ENCODE peak calls at places on chromosome 16, in five cellular contexts. One of them, this sample, is unnamed.

GRCh38 chr16:53414381-53414780 is 19.9 kb upstream of the RBL2 start:
- DNase-seq in testis: no peak
- DNase-seq in stomach: no peak
- DNase-seq in cardiac muscle cell: no peak
- DNase-seq in nephron progenitor cell: no peak
- DNase-seq in this sample: no peak

GRCh38 chr16:64590516-64590915 is 531.3 kb downstream of the CDH11 start:
- DNase-seq in testis: no peak
- DNase-seq in nephron progenitor cell: no peak
- DNase-seq in cardiac muscle cell: no peak
- DNase-seq in stomach: no peak
- DNase-seq in this sample: no peak

GRCh38 chr16:14070555-14070876 is 603 bp upstream of the MRTFB start:
- DNase-seq in cardiac muscle cell: no peak
- DNase-seq in stomach: no peak
- DNase-seq in testis: no peak
- DNase-seq in nephron progenitor cell: no peak
- DNase-seq in this sample: no peak

GRCh38 chr16:84700518-84701277 is 898 bp downstream of the USP10 start:
- DNase-seq in stomach: no peak
- DNase-seq in nephron progenitor cell: no peak
- DNase-seq in testis: peak
- DNase-seq in cardiac muscle cell: peak
- DNase-seq in this sample: no peak

GRCh38 chr16:24511174-24511573 is 28.2 kb upstream of the RBBP6 start:
- DNase-seq in cardiac muscle cell: no peak
- DNase-seq in testis: no peak
- DNase-seq in nephron progenitor cell: no peak
- DNase-seq in stomach: no peak
- DNase-seq in this sample: no peak

GRCh38 chr16:84357191-84357651 is 11.1 kb upstream of the ATP2C2 start:
- DNase-seq in cardiac muscle cell: no peak
- DNase-seq in nephron progenitor cell: no peak
- DNase-seq in stomach: no peak
- DNase-seq in testis: no peak
- DNase-seq in this sample: peak

GRCh38 chr16:75589301-75589700 is 23.1 kb downstream of the GABARAPL2 start:
- DNase-seq in nephron progenitor cell: no peak
- DNase-seq in testis: no peak
- DNase-seq in cardiac muscle cell: no peak
- DNase-seq in stomach: no peak
- DNase-seq in this sample: no peak

GRCh38 chr16:74999683-75000480 is 1.1 kb downstream of the ZNRF1 start:
- DNase-seq in cardiac muscle cell: peak
- DNase-seq in testis: peak
- DNase-seq in nephron progenitor cell: peak
- DNase-seq in stomach: peak
- DNase-seq in this sample: peak

GRCh38 chr16:49342336-49343265 is 31.0 kb upstream of the C16orf78 start:
- DNase-seq in stomach: no peak
- DNase-seq in cardiac muscle cell: no peak
- DNase-seq in testis: no peak
- DNase-seq in nephron progenitor cell: no peak
- DNase-seq in this sample: no peak

GRCh38 chr16:62068747-62069146 is 32.5 kb upstream of the CDH8 start:
- DNase-seq in stomach: no peak
- DNase-seq in nephron progenitor cell: no peak
- DNase-seq in testis: peak
- DNase-seq in cardiac muscle cell: no peak
- DNase-seq in this sample: no peak

GRCh38 chr16:73015612-73016487 is 32.1 kb downstream of the ZFHX3 start:
- DNase-seq in stomach: peak
- DNase-seq in nephron progenitor cell: no peak
- DNase-seq in cardiac muscle cell: no peak
- DNase-seq in testis: no peak
- DNase-seq in this sample: no peak

GRCh38 chr16:21991621-21992020 is 9.3 kb downstream of the PDZD9 start:
- DNase-seq in stomach: no peak
- DNase-seq in cardiac muscle cell: no peak
- DNase-seq in nephron progenitor cell: no peak
- DNase-seq in testis: no peak
- DNase-seq in this sample: no peak
- TF ChIP-seq CTCF in stomach: no peak
- TF ChIP-seq CTCF in cardiac muscle cell: no peak
- TF ChIP-seq CTCF in nephron progenitor cell: no peak
- TF ChIP-seq CTCF in testis: no peak
- TF ChIP-seq CTCF in this sample: no peak

GRCh38 chr16:88628512-88628974 is 9.8 kb upstream of the IL17C start:
- DNase-seq in cardiac muscle cell: peak
- DNase-seq in nephron progenitor cell: peak
- DNase-seq in testis: peak
- DNase-seq in stomach: no peak
- DNase-seq in this sample: no peak
- TF ChIP-seq CTCF in cardiac muscle cell: peak
- TF ChIP-seq CTCF in nephron progenitor cell: peak
- TF ChIP-seq CTCF in testis: no peak
- TF ChIP-seq CTCF in stomach: no peak
- TF ChIP-seq CTCF in this sample: peak

DNA sequence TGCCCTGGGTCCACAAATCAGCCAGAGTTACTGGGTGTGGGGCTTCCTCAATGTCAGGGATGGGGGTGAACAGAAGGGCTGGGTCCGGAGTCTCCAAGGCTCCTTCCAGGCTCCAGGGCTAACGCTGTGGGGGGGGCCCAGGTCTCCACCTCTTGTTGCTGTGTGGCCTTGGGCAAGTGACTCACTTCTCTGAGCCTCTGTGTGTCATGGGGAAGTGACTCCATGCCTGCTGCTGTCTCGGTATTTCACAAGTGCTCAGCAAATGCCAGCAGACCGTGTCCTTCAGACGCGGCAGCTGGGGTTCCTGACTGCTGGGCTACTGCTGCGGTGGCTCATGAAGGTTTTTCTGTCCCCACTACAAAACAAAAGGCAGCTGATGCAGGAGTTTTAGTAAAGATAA is 26.6 kb downstream of the JPH3 start:
- DNase-seq in cardiac muscle cell: no peak
- DNase-seq in stomach: no peak
- DNase-seq in testis: no peak
- DNase-seq in nephron progenitor cell: no peak
- DNase-seq in this sample: no peak
- TF ChIP-seq CTCF in cardiac muscle cell: no peak
- TF ChIP-seq CTCF in stomach: no peak
- TF ChIP-seq CTCF in testis: no peak
- TF ChIP-seq CTCF in nephron progenitor cell: no peak
- TF ChIP-seq CTCF in this sample: no peak

GRCh38 chr16:89890200-89890599 is 16.8 kb downstream of the TCF25 start:
- DNase-seq in stomach: no peak
- DNase-seq in nephron progenitor cell: no peak
- DNase-seq in testis: no peak
- DNase-seq in cardiac muscle cell: no peak
- DNase-seq in this sample: no peak
- TF ChIP-seq CTCF in stomach: no peak
- TF ChIP-seq CTCF in nephron progenitor cell: no peak
- TF ChIP-seq CTCF in testis: no peak
- TF ChIP-seq CTCF in cardiac muscle cell: no peak
- TF ChIP-seq CTCF in this sample: no peak

GRCh38 chr16:67842509-67843342 is 606 bp downstream of the THAP11 start:
- DNase-seq in testis: peak
- DNase-seq in stomach: peak
- DNase-seq in nephron progenitor cell: peak
- DNase-seq in cardiac muscle cell: peak
- DNase-seq in this sample: no peak

GRCh38 chr16:67846063-67846319 is 742 bp upstream of the NUTF2 start:
- DNase-seq in stomach: no peak
- DNase-seq in cardiac muscle cell: no peak
- DNase-seq in testis: no peak
- DNase-seq in nephron progenitor cell: no peak
- DNase-seq in this sample: no peak

GRCh38 chr16:67845291-67846062 is 1.3 kb upstream of the NUTF2 start:
- DNase-seq in testis: no peak
- DNase-seq in cardiac muscle cell: no peak
- DNase-seq in stomach: no peak
- DNase-seq in nephron progenitor cell: no peak
- DNase-seq in this sample: no peak

GRCh38 chr16:67843343-67843765 is 1.2 kb downstream of the THAP11 start:
- DNase-seq in nephron progenitor cell: peak
- DNase-seq in testis: no peak
- DNase-seq in stomach: no peak
- DNase-seq in cardiac muscle cell: peak
- DNase-seq in this sample: no peak

DNA sequence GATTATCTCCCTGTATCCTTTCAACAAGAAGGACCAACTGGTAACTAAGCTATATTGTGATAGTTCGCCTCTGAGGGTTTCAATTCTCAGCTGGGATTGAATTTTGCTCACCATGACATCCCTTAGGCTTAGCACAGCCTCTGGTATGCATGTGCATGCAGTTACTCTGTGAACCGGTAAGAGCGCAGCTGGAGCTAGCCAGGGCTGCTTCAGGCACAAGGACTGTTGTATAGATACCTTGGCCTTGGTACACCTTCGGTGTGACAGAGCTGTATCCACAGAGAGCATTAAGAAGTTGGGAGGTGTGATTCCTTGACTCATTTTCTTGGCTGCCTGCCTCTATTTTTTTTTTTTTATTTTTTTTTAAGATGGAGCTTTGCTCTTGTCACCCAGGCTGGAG is 2.3 kb upstream of the NUTF2 start:
- DNase-seq in nephron progenitor cell: no peak
- DNase-seq in stomach: no peak
- DNase-seq in testis: no peak
- DNase-seq in cardiac muscle cell: no peak
- DNase-seq in this sample: no peak
- TF ChIP-seq CTCF in nephron progenitor cell: no peak
- TF ChIP-seq CTCF in stomach: no peak
- TF ChIP-seq CTCF in testis: no peak
- TF ChIP-seq CTCF in cardiac muscle cell: no peak
- TF ChIP-seq CTCF in this sample: no peak

DNA sequence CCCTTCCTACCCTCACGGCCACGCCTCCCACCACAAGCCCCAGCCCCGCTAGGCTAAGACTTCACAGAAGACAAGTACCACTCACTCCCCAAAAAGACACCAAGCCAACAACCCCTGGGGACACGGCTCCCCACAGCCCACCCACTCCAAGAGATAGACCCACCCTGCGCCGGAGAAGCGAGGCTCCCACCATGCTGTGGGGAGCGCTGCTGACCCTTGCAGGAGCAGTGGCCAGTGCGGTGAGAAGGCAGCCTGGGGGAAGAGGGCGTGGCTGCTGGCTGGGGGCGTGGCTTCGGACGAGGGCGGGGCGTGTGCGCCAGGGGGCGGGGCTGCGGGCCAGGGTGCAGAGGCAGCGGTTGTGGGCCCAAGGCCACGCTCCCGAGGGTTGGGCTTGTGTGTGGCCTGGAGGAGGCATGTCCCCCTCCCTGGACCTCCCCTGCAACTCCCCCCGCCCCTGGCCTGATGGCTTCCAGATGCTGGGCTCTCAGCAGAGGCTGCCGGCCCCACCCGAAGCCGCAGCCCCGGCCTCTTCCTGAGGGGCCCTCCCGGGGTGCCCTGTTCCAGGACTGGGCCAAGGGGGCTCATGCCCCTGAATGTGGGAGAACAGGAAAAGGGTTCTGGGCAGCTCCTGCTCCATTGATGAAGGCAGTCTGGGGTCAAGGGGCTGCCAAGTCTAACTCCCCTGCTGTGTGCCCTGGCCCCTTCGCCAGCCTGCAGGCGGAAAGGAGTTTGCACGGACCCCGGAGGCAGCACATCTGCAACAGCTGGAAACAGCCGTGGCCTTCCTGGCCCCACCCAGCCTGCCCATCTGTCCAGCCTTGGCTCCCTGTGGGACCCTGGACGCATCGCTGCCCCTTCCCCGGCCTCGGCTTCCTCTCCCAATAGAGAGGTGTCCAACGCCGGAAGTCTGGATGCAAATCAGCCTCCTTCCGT is 9.1 kb downstream of the TFAP4 start:
- DNase-seq in stomach: peak
- DNase-seq in cardiac muscle cell: peak
- DNase-seq in nephron progenitor cell: peak
- DNase-seq in testis: peak
- DNase-seq in this sample: no peak
- TF ChIP-seq CTCF in stomach: no peak
- TF ChIP-seq CTCF in cardiac muscle cell: no peak
- TF ChIP-seq CTCF in nephron progenitor cell: no peak
- TF ChIP-seq CTCF in testis: no peak
- TF ChIP-seq CTCF in this sample: no peak

GRCh38 chr16:56270828-56271227 is 79.5 kb downstream of the GNAO1 start:
- DNase-seq in stomach: no peak
- DNase-seq in nephron progenitor cell: no peak
- DNase-seq in testis: no peak
- DNase-seq in cardiac muscle cell: no peak
- DNase-seq in this sample: no peak

GRCh38 chr16:56267888-56268287 is 76.6 kb downstream of the GNAO1 start:
- DNase-seq in cardiac muscle cell: no peak
- DNase-seq in nephron progenitor cell: no peak
- DNase-seq in stomach: no peak
- DNase-seq in testis: no peak
- DNase-seq in this sample: no peak

GRCh38 chr16:56268799-56269198 is 77.5 kb downstream of the GNAO1 start:
- DNase-seq in cardiac muscle cell: no peak
- DNase-seq in nephron progenitor cell: no peak
- DNase-seq in stomach: no peak
- DNase-seq in testis: no peak
- DNase-seq in this sample: no peak

GRCh38 chr16:56269276-56269675 is 78.0 kb downstream of the GNAO1 start:
- DNase-seq in stomach: no peak
- DNase-seq in testis: no peak
- DNase-seq in nephron progenitor cell: no peak
- DNase-seq in cardiac muscle cell: no peak
- DNase-seq in this sample: no peak

GRCh38 chr16:56269824-56270684 is 78.8 kb downstream of the GNAO1 start:
- DNase-seq in stomach: no peak
- DNase-seq in nephron progenitor cell: peak
- DNase-seq in testis: peak
- DNase-seq in cardiac muscle cell: peak
- DNase-seq in this sample: no peak
- TF ChIP-seq CTCF in stomach: no peak
- TF ChIP-seq CTCF in nephron progenitor cell: no peak
- TF ChIP-seq CTCF in testis: no peak
- TF ChIP-seq CTCF in cardiac muscle cell: peak
- TF ChIP-seq CTCF in this sample: no peak

GRCh38 chr16:80852261-80852872 is 48.0 kb upstream of the CDYL2 start:
- DNase-seq in stomach: no peak
- DNase-seq in testis: peak
- DNase-seq in cardiac muscle cell: peak
- DNase-seq in nephron progenitor cell: peak
- DNase-seq in this sample: no peak
- TF ChIP-seq CTCF in stomach: no peak
- TF ChIP-seq CTCF in testis: peak
- TF ChIP-seq CTCF in cardiac muscle cell: peak
- TF ChIP-seq CTCF in nephron progenitor cell: peak
- TF ChIP-seq CTCF in this sample: peak